ENCODE peak calls at places on chromosome 13, in four cellular contexts. K, D, P and J are unnamed samples.

GRCh38 chr13:64248371-64249065 is 2832.9 kb upstream of the PCDH20 start:
- DNase-seq in K (no peak), D (peak), P (no peak), J (no peak)

GRCh38 chr13:110345266-110345665 is 38.2 kb downstream of the COL4A2 start:
- DNase-seq in K (no peak), D (no peak), P (no peak), J (no peak)

GRCh38 chr13:24274452-24274971 is 34.9 kb upstream of the C1QTNF9 start:
- DNase-seq in K (no peak), D (peak), P (peak), J (no peak)

GRCh38 chr13:48542581-48543341 is 9.9 kb upstream of the RCBTB2 start:
- DNase-seq in K (peak), D (peak), P (peak), J (peak)

GRCh38 chr13:42812311-42812710 is 30.9 kb downstream of the FAM216B start:
- DNase-seq in K (no peak), D (peak), P (no peak), J (no peak)

GRCh38 chr13:51737609-51738008 is 66.4 kb downstream of the DHRS12 start:
- DNase-seq in K (no peak), D (no peak), P (no peak), J (no peak)

GRCh38 chr13:112779856-112780604 is 90.2 kb downstream of the ATP11A start:
- DNase-seq in K (peak), D (no peak), P (no peak), J (no peak)

GRCh38 chr13:28658539-28658795 is 463 bp upstream of the POMP start:
- DNase-seq in K (no peak), D (peak), P (no peak), J (no peak)

GRCh38 chr13:33349996-33350826 is 64.7 kb upstream of the STARD13 start:
- DNase-seq in K (peak), D (peak), P (peak), J (peak)

GRCh38 chr13:33937373-33938087 is 119.6 kb downstream of the RFC3 start:
- DNase-seq in K (peak), D (no peak), P (no peak), J (no peak)

GRCh38 chr13:113650731-113651148 is 7.3 kb downstream of the ATP4B start:
- DNase-seq in K (no peak), D (no peak), P (peak), J (no peak)

GRCh38 chr13:76307157-76307556 is 579.0 kb downstream of the KCTD12 start:
- DNase-seq in K (no peak), D (peak), P (no peak), J (no peak)

GRCh38 chr13:71979616-71980015 is 112.6 kb upstream of the DACH1 start:
- DNase-seq in K (peak), D (no peak), P (no peak), J (no peak)

GRCh38 chr13:92317066-92317465 is 909.5 kb upstream of the GPC6 start:
- DNase-seq in K (no peak), D (peak), P (no peak), J (no peak)

GRCh38 chr13:52070929-52071523 is 46.5 kb downstream of the UTP14C start:
- DNase-seq in K (no peak), D (peak), P (no peak), J (no peak)

GRCh38 chr13:84896128-84896527 is 903.1 kb downstream of the SLITRK6 start:
- DNase-seq in K (peak), D (peak), P (no peak), J (peak)

GRCh38 chr13:39602277-39602613 is 748 bp downstream of the LHFPL6 start:
- DNase-seq in K (no peak), D (no peak), P (no peak), J (no peak)

GRCh38 chr13:39599842-39600241 is 3.2 kb downstream of the LHFPL6 start:
- DNase-seq in K (no peak), D (peak), P (no peak), J (no peak)

GRCh38 chr13:39601636-39602035 is 1.4 kb downstream of the LHFPL6 start:
- DNase-seq in K (no peak), D (no peak), P (no peak), J (no peak)

GRCh38 chr13:39602614-39603366 is at the start of gene LHFPL6:
- DNase-seq in K (peak), D (peak), P (peak), J (peak)

DNA sequence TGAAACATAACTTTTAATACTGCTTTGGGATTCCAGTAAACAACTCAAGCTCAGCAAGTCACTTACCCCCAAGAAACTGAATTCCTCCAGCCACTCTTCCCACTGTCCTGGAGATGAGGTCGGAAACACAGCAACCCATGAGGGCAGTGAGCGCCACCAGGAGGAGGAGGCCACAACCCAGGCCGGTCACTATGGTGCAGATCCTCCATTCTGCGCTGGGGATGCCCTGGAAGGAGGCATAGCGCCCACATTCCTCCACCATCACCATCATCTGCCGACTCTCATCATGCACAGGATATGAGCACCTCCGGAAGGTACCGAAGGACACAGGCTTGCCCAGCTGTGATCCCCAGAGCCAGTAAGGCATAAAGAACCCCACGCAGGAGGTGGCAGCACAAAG is 2.2 kb downstream of the LHFPL6 start:
- DNase-seq in K (peak), D (peak), P (peak), J (peak)
- TF ChIP-seq CTCF in K (no peak), D (peak), P (peak), J (no peak)

GRCh38 chr13:109145631-109146030 is 516.2 kb downstream of the MYO16 start:
- DNase-seq in K (no peak), D (peak), P (no peak), J (peak)
- TF ChIP-seq CTCF in K (peak), D (peak), P (peak), J (peak)

GRCh38 chr13:31234729-31235128 is 35.0 kb downstream of the B3GLCT start:
- DNase-seq in K (no peak), D (peak), P (no peak), J (no peak)
- TF ChIP-seq CTCF in K (no peak), D (peak), P (peak), J (peak)

GRCh38 chr13:108428691-108429090 is 159.2 kb downstream of the TNFSF13B start:
- DNase-seq in K (no peak), D (no peak), P (no peak), J (no peak)

GRCh38 chr13:108426893-108427292 is 157.4 kb downstream of the TNFSF13B start:
- DNase-seq in K (no peak), D (no peak), P (no peak), J (no peak)

GRCh38 chr13:108419768-108420167 is 150.2 kb downstream of the TNFSF13B start:
- DNase-seq in K (no peak), D (no peak), P (no peak), J (no peak)

GRCh38 chr13:108427355-108427754 is 157.8 kb downstream of the TNFSF13B start:
- DNase-seq in K (no peak), D (no peak), P (no peak), J (no peak)

DNA sequence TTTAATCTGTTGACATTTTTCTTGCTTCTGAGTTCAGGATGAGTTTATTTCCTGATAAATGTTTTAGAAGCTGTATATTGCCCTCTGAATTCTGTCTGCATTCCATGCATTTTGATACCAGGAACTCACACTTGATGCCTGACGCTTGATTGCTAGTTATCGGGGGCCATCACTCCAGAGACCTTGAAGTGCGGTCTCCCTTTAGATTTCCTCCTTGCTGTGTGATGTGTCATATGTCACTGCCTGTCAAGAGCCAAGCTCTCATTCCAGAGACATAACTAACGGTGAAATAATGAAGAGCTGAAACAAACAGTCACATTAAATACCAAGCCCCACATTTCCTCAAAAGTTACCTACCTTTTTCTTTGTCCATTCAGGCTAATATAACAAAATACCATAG is 155.5 kb downstream of the TNFSF13B start:
- DNase-seq in K (no peak), D (no peak), P (no peak), J (no peak)
- TF ChIP-seq CTCF in K (no peak), D (no peak), P (no peak), J (no peak)